ENCODE peak calls at places on chromosomes 11 and 22, in four cellular contexts. M, K, G and T are unnamed samples.

GRCh38 chr22:23264610-23265388 is 84.5 kb downstream of the BCR start:
- DNase-seq in K (no peak), M (no peak), G (no peak), T (no peak)

GRCh38 chr22:46381142-46381541 is 45.6 kb downstream of the TRMU start:
- DNase-seq in G (no peak), M (no peak), K (no peak), T (no peak)

GRCh38 chr11:117898059-117898458 is 21.6 kb upstream of the FXYD6 start:
- DNase-seq in K (no peak), M (no peak), G (no peak), T (no peak)

GRCh38 chr11:92941676-92942571 is 27.5 kb upstream of the MTNR1B start:
- DNase-seq in K (peak), M (no peak), G (peak), T (peak)

GRCh38 chr11:117839234-117839882 is 14.8 kb upstream of the FXYD2 start:
- DNase-seq in K (no peak), M (no peak), G (no peak), T (no peak)

GRCh38 chr11:41201156-41201555 is 258.3 kb downstream of the LRRC4C start:
- DNase-seq in M (no peak), G (no peak), K (peak), T (no peak)

GRCh38 chr22:43263645-43264514 is 76.9 kb upstream of the TTLL12 start:
- DNase-seq in K (no peak), G (peak), M (no peak), T (no peak)

GRCh38 chr11:69788956-69789355 is 13.8 kb upstream of the FGF4 start:
- DNase-seq in G (no peak), M (no peak), K (no peak), T (no peak)

GRCh38 chr11:66844496-66845142 is 1.4 kb downstream of the RCE1 start:
- DNase-seq in G (no peak), K (no peak), M (no peak), T (no peak)

GRCh38 chr11:44143987-44144909 is 48.8 kb downstream of the EXT2 start:
- DNase-seq in M (no peak), K (no peak), G (no peak), T (no peak)

GRCh38 chr11:109783017-109783416 is 310.2 kb upstream of the ZC3H12C start:
- DNase-seq in K (no peak), G (no peak), M (no peak), T (no peak)

GRCh38 chr11:134289789-134290188 is 13.6 kb downstream of the GLB1L3 start:
- DNase-seq in G (no peak), K (no peak), M (no peak), T (no peak)

GRCh38 chr11:15826826-15827225 is 529.5 kb downstream of the SOX6 start:
- DNase-seq in K (peak), G (no peak), M (no peak), T (no peak)

GRCh38 chr22:44523981-44524759 is 26.1 kb upstream of the RTL6 start:
- DNase-seq in K (no peak), G (peak), M (no peak), T (peak)

GRCh38 chr11:128334311-128335044 is 252.9 kb downstream of the ETS1 start:
- DNase-seq in M (no peak), G (no peak), K (no peak), T (no peak)

GRCh38 chr22:17922925-17923898 is 101.1 kb downstream of the MICAL3 start:
- DNase-seq in G (peak), K (no peak), M (no peak), T (peak)

GRCh38 chr11:67648140-67648795 is 2.3 kb downstream of the ACY3 start:
- DNase-seq in K (no peak), G (no peak), M (no peak), T (no peak)

GRCh38 chr11:94027210-94027609 is 6.1 kb downstream of the HEPHL1 start:
- DNase-seq in M (no peak), G (no peak), K (no peak), T (no peak)

GRCh38 chr22:20111689-20112622 is 3.9 kb upstream of the RANBP1 start:
- DNase-seq in G (no peak), K (no peak), M (no peak), T (no peak)

GRCh38 chr22:45308624-45309421 is 911 bp upstream of the FAM118A start:
- DNase-seq in M (no peak), K (no peak), G (no peak), T (no peak)

GRCh38 chr11:67357831-67358555 is 4.6 kb upstream of the POLD4 start:
- DNase-seq in G (no peak), M (no peak), K (no peak), T (no peak)

GRCh38 chr11:83292709-83293435 is 6.7 kb upstream of the CCDC90B start:
- DNase-seq in K (peak), M (no peak), G (peak), T (no peak)

GRCh38 chr11:76604081-76604601 is 66.4 kb downstream of the LRRC32 start:
- DNase-seq in K (no peak), M (no peak), G (no peak), T (no peak)

GRCh38 chr22:37545703-37546435 is 14.4 kb upstream of the CDC42EP1 start:
- DNase-seq in M (peak), K (peak), G (peak), T (peak)

GRCh38 chr22:45294030-45294429 is 9.3 kb downstream of the UPK3A start:
- DNase-seq in G (no peak), K (no peak), M (no peak), T (no peak)

GRCh38 chr11:130166457-130166784 is 6.8 kb downstream of the ST14 start:
- DNase-seq in M (no peak), G (peak), K (no peak), T (peak)

GRCh38 chr11:117226388-117227385 is 5.2 kb downstream of the PCSK7 start:
- DNase-seq in G (peak), K (peak), M (peak), T (peak)

GRCh38 chr11:83007909-83008580 is 63.7 kb downstream of the RAB30 start:
- DNase-seq in G (no peak), M (no peak), K (peak), T (no peak)

GRCh38 chr11:74005721-74006517 is 3.0 kb downstream of the UCP3 start:
- DNase-seq in G (no peak), K (no peak), M (no peak), T (no peak)

GRCh38 chr11:130671801-130672700 is 223.6 kb downstream of the ADAMTS15 start:
- DNase-seq in G (peak), M (peak), K (peak), T (peak)

GRCh38 chr11:116835042-116835772 is 2.2 kb downstream of the APOA1 start:
- DNase-seq in M (no peak), G (no peak), K (no peak), T (no peak)

GRCh38 chr11:59923813-59924212 is 14.4 kb upstream of the OOSP1 start:
- DNase-seq in K (no peak), G (no peak), M (no peak), T (no peak)

GRCh38 chr22:46183733-46184132 is 33.4 kb downstream of the PPARA start:
- DNase-seq in K (no peak), G (no peak), M (no peak), T (no peak)

GRCh38 chr11:122440783-122441701 is 214.5 kb upstream of the UBASH3B start:
- DNase-seq in G (peak), M (no peak), K (peak), T (no peak)

GRCh38 chr11:75557649-75558494 is 4.2 kb upstream of the SERPINH1 start:
- DNase-seq in K (no peak), M (no peak), G (peak), T (peak)

GRCh38 chr11:131867457-131868257 is 497.2 kb downstream of the NTM start:
- DNase-seq in G (peak), M (peak), K (peak), T (peak)

GRCh38 chr11:131865860-131866259 is 495.4 kb downstream of the NTM start:
- DNase-seq in K (no peak), M (no peak), G (no peak), T (no peak)

GRCh38 chr11:131868769-131869482 is 498.5 kb downstream of the NTM start:
- DNase-seq in K (no peak), G (no peak), M (no peak), T (no peak)

GRCh38 chr11:131864205-131864604 is 493.8 kb downstream of the NTM start:
- DNase-seq in G (no peak), M (no peak), K (no peak), T (no peak)

DNA sequence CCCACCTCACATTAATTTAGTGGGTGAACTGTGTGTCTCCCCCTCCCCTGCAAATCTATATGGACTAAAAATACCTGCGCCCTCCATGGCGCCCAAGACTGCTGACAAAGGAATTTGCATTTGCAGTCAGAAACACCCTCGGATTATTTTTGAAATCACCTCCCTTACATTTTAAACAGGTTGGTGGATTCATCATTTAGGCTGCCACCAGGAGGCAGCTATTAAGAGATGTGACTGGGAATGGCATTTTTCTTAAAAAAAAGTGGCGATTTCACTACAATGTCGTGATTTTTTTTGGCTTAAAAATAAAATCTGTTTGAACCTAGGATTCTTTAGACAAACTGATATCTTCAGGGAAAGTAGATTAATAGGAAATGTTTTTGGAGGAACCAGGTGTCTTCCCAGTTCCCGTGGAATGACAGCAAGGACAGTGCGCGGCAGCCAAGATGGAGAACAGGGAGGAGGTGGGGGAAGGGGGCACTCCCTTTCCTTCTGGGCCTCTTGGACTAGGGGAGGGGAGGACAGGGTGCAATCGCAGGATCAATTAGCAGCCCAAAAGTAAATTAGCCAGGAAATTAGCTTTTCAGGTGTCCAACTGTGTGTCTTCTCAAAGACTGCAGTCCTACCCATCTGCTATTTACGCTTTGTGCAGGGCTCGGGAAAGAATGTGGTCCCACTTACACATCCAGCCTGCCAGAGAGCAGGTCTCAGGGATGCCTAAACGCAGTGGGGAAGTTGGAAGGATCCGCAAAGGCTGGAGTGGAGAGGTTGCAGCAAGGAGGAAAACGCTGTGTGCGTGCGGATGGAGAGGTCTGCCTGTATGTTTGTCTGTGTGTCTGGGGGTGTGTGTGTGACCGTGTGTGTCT is 496.4 kb downstream of the NTM start:
- DNase-seq in K (no peak), M (no peak), G (no peak), T (no peak)
- TF ChIP-seq CTCF in K (peak), M (no peak), G (no peak), T (no peak)

DNA sequence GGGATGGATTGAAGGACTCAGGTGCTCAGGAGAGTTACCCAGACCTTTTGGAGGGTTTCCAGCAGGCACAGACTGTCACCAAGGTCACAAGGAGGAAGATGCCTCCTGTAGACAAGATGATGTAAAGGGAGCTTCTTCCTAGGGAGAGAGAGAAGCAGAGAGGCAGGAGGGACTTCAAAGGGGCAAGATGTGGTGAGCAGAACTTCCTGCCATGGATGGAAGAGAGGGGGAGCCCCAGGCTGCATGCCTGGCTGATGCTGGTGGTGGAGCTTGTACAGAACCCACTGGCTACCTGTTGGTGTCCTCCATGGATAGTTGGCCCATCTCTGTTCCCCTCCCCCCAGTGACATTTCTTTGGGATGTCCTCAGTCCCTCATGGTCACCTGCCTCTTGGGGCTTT is 4.2 kb downstream of the HEPN1 start:
- DNase-seq in M (no peak), K (no peak), G (no peak), T (no peak)
- TF ChIP-seq CTCF in M (no peak), K (no peak), G (no peak), T (no peak)

DNA sequence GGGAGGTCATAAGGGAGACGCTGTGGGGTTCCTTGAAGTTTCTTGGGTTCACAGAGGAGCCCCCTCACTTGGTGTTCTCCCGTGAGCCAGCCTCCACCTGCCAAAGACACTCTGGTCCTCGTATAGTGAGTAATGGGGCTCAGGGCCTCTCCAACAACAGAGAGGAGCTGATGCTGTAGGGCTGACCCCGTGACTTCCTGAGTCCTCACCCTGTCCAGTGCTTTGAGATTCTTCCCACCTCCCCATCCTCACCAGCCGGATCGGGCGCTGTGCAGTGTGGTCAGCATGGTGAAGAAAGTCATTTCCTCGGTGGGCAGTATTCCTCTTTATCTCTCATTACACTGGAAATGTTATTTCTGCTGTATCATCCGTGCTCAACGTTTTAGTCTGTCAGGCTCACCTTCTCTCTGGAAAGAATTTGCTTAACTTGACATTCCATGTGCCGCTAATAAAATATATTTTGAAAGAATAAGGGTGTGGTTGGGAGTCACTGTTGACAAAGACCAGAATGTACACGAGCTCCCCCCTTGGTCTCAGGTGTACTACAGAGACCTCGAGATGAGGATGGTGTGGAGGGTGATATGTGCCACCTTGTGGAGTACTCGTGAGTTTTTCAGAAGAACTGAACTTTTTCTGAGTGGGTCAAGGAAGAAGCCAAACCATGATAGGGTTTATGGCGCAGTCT is 25.7 kb upstream of the SCGB1A1 start:
- DNase-seq in M (no peak), G (no peak), K (no peak), T (no peak)
- TF ChIP-seq CTCF in M (no peak), G (no peak), K (no peak), T (no peak)

GRCh38 chr22:47630741-47631534 is 868.5 kb downstream of the TBC1D22A start:
- DNase-seq in M (no peak), K (no peak), G (no peak), T (no peak)

GRCh38 chr22:47631571-47632102 is 869.2 kb downstream of the TBC1D22A start:
- DNase-seq in M (no peak), K (no peak), G (no peak), T (no peak)

GRCh38 chr22:47633111-47633510 is 870.7 kb downstream of the TBC1D22A start:
- DNase-seq in M (no peak), K (no peak), G (no peak), T (no peak)

GRCh38 chr22:47632646-47633045 is 870.2 kb downstream of the TBC1D22A start:
- DNase-seq in G (no peak), K (no peak), M (no peak), T (no peak)

DNA sequence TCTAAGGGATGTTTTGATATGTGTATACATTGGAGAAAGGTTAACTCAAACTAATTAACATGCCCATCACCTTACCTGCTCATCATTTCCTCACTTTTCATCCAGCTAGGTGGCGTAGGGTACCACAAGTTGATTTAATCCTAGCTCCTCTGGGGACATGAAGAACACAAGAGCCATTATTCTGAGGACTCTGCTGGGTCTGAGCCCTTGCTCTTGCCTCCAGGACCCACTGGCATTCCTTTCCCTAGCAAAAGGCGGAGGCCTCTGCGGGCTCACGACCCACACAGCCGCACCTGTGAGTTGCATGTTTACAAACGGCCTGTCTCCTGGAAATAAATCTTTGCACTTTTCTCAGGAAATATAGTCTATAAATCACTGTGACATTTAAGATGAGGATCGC is 871.9 kb downstream of the TBC1D22A start:
- DNase-seq in M (no peak), G (no peak), K (no peak), T (no peak)
- TF ChIP-seq CTCF in M (no peak), G (no peak), K (no peak), T (no peak)

GRCh38 chr22:27409299-27409698 is 392.3 kb downstream of the MN1 start:
- DNase-seq in G (no peak), K (no peak), M (no peak), T (no peak)
- TF ChIP-seq CTCF in G (no peak), K (no peak), M (no peak), T (peak)

GRCh38 chr11:61511383-61511782 is 2.8 kb downstream of the LRRC10B start:
- DNase-seq in M (no peak), K (no peak), G (no peak), T (no peak)

GRCh38 chr11:61510980-61511373 is 2.4 kb downstream of the LRRC10B start:
- DNase-seq in K (no peak), G (no peak), M (no peak), T (no peak)

GRCh38 chr11:61507962-61508824 is at the start of gene LRRC10B:
- DNase-seq in M (no peak), K (peak), G (no peak), T (no peak)

GRCh38 chr11:61510178-61510979 is 1.8 kb downstream of the LRRC10B start:
- DNase-seq in M (no peak), G (no peak), K (no peak), T (no peak)

GRCh38 chr11:61509058-61510029 is 795 bp downstream of the LRRC10B start:
- DNase-seq in M (peak), G (peak), K (peak), T (no peak)
- TF ChIP-seq CTCF in M (peak), G (peak), K (peak), T (peak)